ENCODE peak calls at places on chromosome 19, in nine cellular contexts. V, R, D, K, H, U, W, Q and P are unnamed samples.

GRCh38 chr19:13935765-13936486 is 2.3 kb downstream of the PODNL1 start:
- DNase-seq in V (peak; percentile 83), R (no peak), D (no peak), K (no peak), H (no peak), U (no peak), W (no peak), Q (no peak), P (no peak)

GRCh38 chr19:45419396-45419795 is 4.3 kb downstream of the ERCC1 start:
- DNase-seq in V (no peak), R (no peak), D (no peak), K (no peak), H (no peak), U (no peak), W (no peak), Q (peak; percentile 38), P (no peak)

GRCh38 chr19:53511933-53512374 is 26.0 kb upstream of the ZNF331 start:
- DNase-seq in V (peak; percentile 74), R (peak; percentile 45), D (peak; percentile 71), K (peak; percentile 60), H (peak; percentile 40), U (no peak), W (no peak), Q (peak; percentile 40), P (no peak)

GRCh38 chr19:29860492-29860891 is 48.7 kb downstream of the CCNE1 start:
- DNase-seq in V (no peak), R (no peak), D (no peak), K (no peak), H (no peak), U (no peak), W (no peak), Q (no peak), P (no peak)

GRCh38 chr19:30695171-30695875 is 323.1 kb downstream of the ZNF536 start:
- DNase-seq in V (peak; percentile 59), R (no peak), D (no peak), K (no peak), H (no peak), U (no peak), W (no peak), Q (no peak), P (no peak)

GRCh38 chr19:10182847-10183246 is 11.9 kb downstream of the DNMT1 start:
- DNase-seq in V (no peak), R (no peak), D (no peak), K (no peak), H (no peak), U (no peak), W (no peak), Q (no peak), P (no peak)

GRCh38 chr19:12769689-12770088 is 5.7 kb downstream of the HOOK2 start:
- DNase-seq in V (peak; percentile 69), R (no peak), D (no peak), K (no peak), H (no peak), U (no peak), W (no peak), Q (no peak), P (peak; percentile 96)

GRCh38 chr19:10852098-10852800 is 4.0 kb downstream of the C19orf38 start:
- DNase-seq in V (no peak), R (no peak), D (peak; percentile 50), K (no peak), H (no peak), U (no peak), W (no peak), Q (no peak), P (no peak)

GRCh38 chr19:27884376-27884775 is 1328.6 kb downstream of the UQCRFS1 start:
- DNase-seq in V (no peak), R (no peak), D (no peak), K (no peak), H (no peak), U (no peak), W (no peak), Q (no peak), P (no peak)

GRCh38 chr19:1814833-1815604 is 2.9 kb upstream of the ATP8B3 start:
- DNase-seq in V (peak; percentile 24), R (no peak), D (no peak), K (no peak), H (no peak), U (no peak), W (no peak), Q (no peak), P (no peak)

GRCh38 chr19:13154241-13154778 is 4.1 kb downstream of the IER2 start:
- DNase-seq in V (peak; percentile 43), R (peak; percentile 96), D (peak; percentile 96), K (peak; percentile 40), H (peak; percentile 93), U (no peak), W (no peak), Q (peak; percentile 97), P (no peak)

GRCh38 chr19:49820125-49820524 is 2.0 kb downstream of the MED25 start:
- DNase-seq in V (no peak), R (no peak), D (peak; percentile 67), K (no peak), H (no peak), U (no peak), W (no peak), Q (no peak), P (no peak)

GRCh38 chr19:9323557-9323918 is 441 bp upstream of the ZNF559 start:
- DNase-seq in V (peak; percentile 27), R (peak; percentile 35), D (peak; percentile 88), K (no peak), H (peak; percentile 67), U (no peak), W (peak; percentile 34), Q (peak; percentile 63), P (no peak)

GRCh38 chr19:383922-384800 is 24.8 kb downstream of the C2CD4C start:
- DNase-seq in V (peak; percentile 62), R (no peak), D (peak; percentile 6), K (no peak), H (no peak), U (no peak), W (no peak), Q (no peak), P (no peak)

DNA sequence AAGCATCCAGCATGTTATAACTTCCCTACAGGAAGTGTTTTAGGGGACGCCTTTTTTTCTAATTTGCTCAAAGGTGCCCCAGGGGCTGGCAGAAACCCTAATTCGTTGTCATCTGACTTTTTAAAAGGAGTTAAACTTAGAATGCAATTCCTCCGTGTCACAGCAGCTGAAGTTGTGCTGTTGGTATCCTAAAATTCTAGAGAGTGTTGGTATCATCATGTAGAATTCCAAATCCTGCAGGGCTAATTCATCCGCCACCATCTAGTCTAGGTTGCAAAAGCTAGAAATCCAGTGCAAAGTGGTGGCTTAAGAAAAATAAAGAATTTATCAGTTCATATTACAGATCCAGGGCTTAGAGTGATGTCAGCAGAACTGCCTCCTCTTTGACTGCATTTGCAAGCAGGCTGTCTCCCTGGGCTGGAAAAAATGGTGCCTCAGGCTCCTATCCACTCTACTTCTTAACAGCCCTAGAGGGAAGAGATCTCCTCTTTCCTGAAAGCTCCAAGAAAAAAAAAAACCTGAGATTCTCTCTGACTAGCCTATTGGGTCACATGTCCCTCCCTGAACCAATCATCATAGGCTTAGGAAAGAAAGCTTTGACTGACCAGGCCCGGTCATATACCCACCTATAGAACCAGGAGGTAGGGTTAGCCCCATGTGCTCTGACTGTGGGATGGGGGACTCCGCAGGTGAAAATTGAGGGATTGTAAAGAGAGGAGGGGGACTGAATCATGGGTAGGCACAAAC is 73.0 kb downstream of the MAP4K1 start:
- DNase-seq in V (no peak), R (no peak), D (peak; percentile 7), K (no peak), H (no peak), U (no peak), W (no peak), Q (no peak), P (no peak)
- TF ChIP-seq CTCF in V (peak; percentile 5), R (no peak), D (no peak), K (no peak), H (no peak), U (peak; percentile 67), W (peak; percentile 54), Q (no peak), P (no peak)

DNA sequence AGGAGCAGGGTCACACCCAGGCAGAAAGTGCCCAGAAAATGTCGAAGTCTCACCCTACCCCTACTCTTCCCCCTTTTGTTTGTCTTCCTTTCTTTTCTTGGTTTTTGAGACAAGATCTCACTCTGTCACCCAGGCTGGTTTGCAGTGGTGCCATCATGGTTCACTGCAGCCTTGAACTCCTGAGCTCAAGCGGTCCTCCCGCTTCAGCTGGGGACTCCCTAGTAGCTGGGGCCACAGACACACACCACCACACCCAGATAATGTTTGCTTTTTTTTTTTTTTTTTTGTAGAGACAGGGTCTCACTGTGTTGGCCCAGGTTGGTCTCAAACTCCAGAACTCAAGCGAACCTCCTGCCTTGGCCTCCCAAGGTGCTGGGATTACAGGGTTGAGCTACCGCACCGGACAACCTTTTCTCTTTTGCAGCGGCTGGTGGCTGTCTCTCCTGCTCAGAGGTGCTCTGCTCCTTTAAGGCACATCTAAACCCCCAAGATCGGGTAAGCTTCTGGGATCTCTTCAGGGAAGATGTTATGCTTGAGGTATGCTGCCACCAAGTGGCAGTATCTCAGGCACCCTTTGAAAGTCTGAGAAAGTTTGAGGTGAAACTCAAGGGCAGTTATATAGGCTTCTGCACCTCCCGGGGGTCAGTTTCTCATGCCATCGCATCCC is 22.4 kb upstream of the EBI3 start:
- DNase-seq in V (no peak), R (no peak), D (peak; percentile 51), K (no peak), H (no peak), U (no peak), W (peak; percentile 16), Q (no peak), P (no peak)
- TF ChIP-seq CTCF in V (no peak), R (no peak), D (peak; percentile 17), K (no peak), H (peak; percentile 18), U (no peak), W (no peak), Q (no peak), P (no peak)

DNA sequence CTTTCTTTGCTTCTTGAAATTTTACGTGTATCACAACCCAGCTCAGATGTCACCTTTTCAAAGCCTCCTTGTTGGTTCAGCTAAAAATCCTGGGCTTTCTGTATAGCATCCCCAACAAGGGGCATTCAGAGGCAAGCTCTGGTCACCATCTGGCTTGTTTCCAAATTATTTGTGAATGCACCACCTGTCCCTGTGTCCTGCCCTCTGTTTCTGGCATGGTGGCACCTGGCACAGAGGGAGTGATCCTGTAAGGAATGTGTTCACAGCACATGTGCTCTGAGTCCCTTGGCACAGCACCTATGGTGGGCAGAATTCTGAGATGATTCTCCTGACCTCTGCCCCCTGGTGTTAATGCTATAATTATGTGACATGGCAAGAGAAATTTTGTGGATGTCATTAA is 76.2 kb downstream of the ZNF429 start:
- DNase-seq in V (no peak), R (no peak), D (no peak), K (no peak), H (no peak), U (no peak), W (no peak), Q (no peak), P (no peak)
- TF ChIP-seq CTCF in V (no peak), R (no peak), D (no peak), K (no peak), H (no peak), U (no peak), W (no peak), Q (no peak), P (no peak)

DNA sequence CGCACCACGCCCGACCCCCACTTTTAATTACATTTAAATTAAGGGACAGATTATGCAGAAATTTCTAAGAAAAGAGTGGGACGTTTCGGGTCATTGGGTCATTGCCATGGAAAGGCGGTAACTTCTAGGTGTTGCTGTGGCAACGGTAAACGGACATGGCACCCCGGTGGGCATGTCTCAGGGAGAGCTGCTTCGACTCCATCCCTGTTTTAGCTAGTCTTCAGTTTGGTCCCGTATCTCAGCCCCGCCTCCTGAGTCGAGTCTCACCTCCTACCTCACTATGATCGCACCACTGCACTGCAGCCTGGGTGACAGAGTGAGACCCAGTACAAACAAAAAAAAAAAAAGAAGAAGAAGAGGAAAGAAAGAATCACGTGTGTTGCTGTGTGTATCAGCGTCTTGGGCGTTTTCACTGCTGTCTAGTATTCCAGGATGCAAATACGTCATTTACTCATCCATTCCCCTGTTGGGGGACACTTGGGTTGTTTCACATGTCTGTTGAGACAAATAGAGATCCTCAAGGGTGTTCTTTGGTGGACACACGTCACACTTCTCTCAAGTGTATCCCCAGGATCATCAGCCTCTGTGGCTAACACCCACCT is 41.7 kb downstream of the CELF5 start:
- DNase-seq in V (no peak), R (no peak), D (no peak), K (no peak), H (no peak), U (no peak), W (no peak), Q (no peak), P (no peak)
- TF ChIP-seq CTCF in V (no peak), R (no peak), D (no peak), K (no peak), H (no peak), U (no peak), W (no peak), Q (no peak), P (no peak)